ENCODE peak calls at places on chromosomes 11 and 22, in six cellular contexts. E is colonic mucosa, B is HAP-1, U is ascending aorta, W is heart right ventricle, P is cardiac muscle cell. A is an unnamed sample. For H3K27me3, the result is how much of the 10 kb centered on the place peaks cover.

GRCh38 chr11:72600557-72600956 is 73.7 kb downstream of the PDE2A start:
- DNase-seq in E (no peak), B (no peak), U (no peak), W (no peak), P (no peak), A (no peak)

GRCh38 chr11:119481021-119481666 is 58.2 kb upstream of the THY1 start:
- DNase-seq in E (peak), B (peak), U (peak), W (peak), P (peak), A (peak)

GRCh38 chr11:63858628-63859550 is 20.0 kb downstream of the MARK2 start:
- DNase-seq in E (peak), B (no peak), U (no peak), W (no peak), P (no peak), A (no peak)

GRCh38 chr22:26656896-26657851 is at the start of gene MIAT:
- DNase-seq in E (peak), B (peak), U (no peak), W (no peak), P (no peak), A (peak)

GRCh38 chr11:80083561-80083960 is 642.7 kb upstream of the TENM4 start:
- DNase-seq in E (no peak), B (no peak), U (no peak), W (no peak), P (peak), A (no peak)

GRCh38 chr11:554824-555499 is 5.6 kb downstream of the LMNTD2 start:
- DNase-seq in E (peak), B (peak), U (no peak), W (no peak), P (peak), A (peak)

GRCh38 chr11:110174645-110175310 is 81.6 kb downstream of the ZC3H12C start:
- DNase-seq in E (no peak), B (no peak), U (no peak), W (no peak), P (no peak), A (no peak)

GRCh38 chr11:68596231-68596630 is 88.1 kb upstream of the GAL start:
- DNase-seq in E (no peak), B (no peak), U (no peak), W (no peak), P (no peak), A (no peak)

GRCh38 chr22:35842954-35843353 is 125.3 kb downstream of the APOL5 start:
- DNase-seq in E (peak), B (peak), U (no peak), W (no peak), P (peak), A (no peak)

GRCh38 chr11:70046089-70046488 is 32.0 kb upstream of the ANO1 start:
- DNase-seq in E (peak), B (no peak), U (peak), W (no peak), P (no peak), A (no peak)

GRCh38 chr11:820655-821512 is 2.2 kb downstream of the PNPLA2 start:
- DNase-seq in E (peak), B (no peak), U (peak), W (peak), P (no peak), A (no peak)

GRCh38 chr11:122690801-122691649 is 35.5 kb downstream of the UBASH3B start:
- DNase-seq in E (no peak), B (no peak), U (no peak), W (peak), P (peak), A (peak)

GRCh38 chr11:75031224-75031753 is 42.6 kb downstream of the NEU3 start:
- DNase-seq in E (no peak), B (no peak), U (no peak), W (no peak), P (no peak), A (no peak)

DNA sequence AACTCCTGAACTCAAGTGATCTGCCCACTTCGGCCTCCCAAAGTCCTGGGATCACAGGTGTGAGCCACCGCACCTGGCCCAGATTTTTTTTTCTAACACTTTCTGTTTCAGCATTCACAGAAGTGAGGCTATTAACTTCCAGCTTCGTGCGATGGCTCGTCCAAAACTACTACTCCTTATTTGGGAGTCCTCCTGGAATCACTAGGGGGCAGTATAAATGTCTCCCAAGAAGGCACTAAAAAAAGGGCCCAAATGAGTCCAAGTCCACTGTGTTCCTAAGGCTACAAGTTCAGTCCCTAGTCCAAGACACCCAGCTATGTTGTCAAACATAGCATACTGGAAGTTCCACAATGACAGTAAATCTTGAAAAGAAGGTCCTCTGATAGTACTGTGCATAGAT is 63.2 kb upstream of the BIRC3 start:
- DNase-seq in E (no peak), B (peak), U (no peak), W (no peak), P (no peak), A (no peak)
- H3K27me3 ChIP-seq in E (under half), B (under half), U (under half), W (under half), P (under half), A (under half)

GRCh38 chr11:61404641-61405040 is 12.3 kb downstream of the TMEM216 start:
- DNase-seq in E (no peak), B (no peak), U (no peak), W (no peak), P (no peak), A (no peak)

GRCh38 chr11:61401558-61401957 is 9.2 kb downstream of the TMEM216 start:
- DNase-seq in E (no peak), B (no peak), U (no peak), W (no peak), P (no peak), A (no peak)

GRCh38 chr11:61411589-61411988 is 18.2 kb downstream of the CPSF7 start:
- DNase-seq in E (no peak), B (no peak), U (no peak), W (no peak), P (no peak), A (no peak)

GRCh38 chr11:61406067-61406466 is 13.7 kb downstream of the TMEM216 start:
- DNase-seq in E (no peak), B (no peak), U (no peak), W (no peak), P (no peak), A (no peak)

GRCh38 chr11:61406991-61407728 is 14.8 kb downstream of the TMEM216 start:
- DNase-seq in E (no peak), B (no peak), U (no peak), W (no peak), P (no peak), A (no peak)
- H3K27me3 ChIP-seq in E (under half), B (under half), U (under half), W (under half), P (under half), A (under half)

GRCh38 chr11:84430661-84431060 is 1144.5 kb upstream of the CCDC90B start:
- DNase-seq in E (no peak), B (no peak), U (no peak), W (no peak), P (no peak), A (no peak)
- H3K27me3 ChIP-seq in E (under half), B (under half), U (under half), W (under half), P (under half), A (under half)

GRCh38 chr11:44335052-44335894 is 25.3 kb upstream of the ALX4 start:
- DNase-seq in E (no peak), B (no peak), U (no peak), W (no peak), P (no peak), A (no peak)
- H3K27me3 ChIP-seq in E (under half), B (under half), U (under half), W (half or more), P (half or more), A (under half)

GRCh38 chr22:38442967-38443674 is 11.9 kb downstream of the KCNJ4 start:
- DNase-seq in E (no peak), B (no peak), U (no peak), W (peak), P (peak), A (no peak)

GRCh38 chr22:38446018-38446601 is 8.9 kb downstream of the KCNJ4 start:
- DNase-seq in E (no peak), B (no peak), U (no peak), W (no peak), P (no peak), A (no peak)

GRCh38 chr22:38441620-38442287 is 13.2 kb downstream of the KCNJ4 start:
- DNase-seq in E (no peak), B (no peak), U (no peak), W (no peak), P (no peak), A (no peak)

GRCh38 chr22:38443675-38444521 is 11.1 kb downstream of the KCNJ4 start:
- DNase-seq in E (no peak), B (no peak), U (no peak), W (no peak), P (no peak), A (no peak)

GRCh38 chr22:38444783-38445182 is 10.2 kb downstream of the KCNJ4 start:
- DNase-seq in E (no peak), B (no peak), U (no peak), W (no peak), P (no peak), A (no peak)
- H3K27me3 ChIP-seq in E (under half), B (under half), U (under half), W (half or more), P (under half), A (under half)

GRCh38 chr11:107592813-107593212 is 1.9 kb downstream of the ELMOD1 start:
- DNase-seq in E (no peak), B (no peak), U (no peak), W (no peak), P (no peak), A (no peak)
- H3K27me3 ChIP-seq in E (under half), B (under half), U (under half), W (half or more), P (half or more), A (under half)

DNA sequence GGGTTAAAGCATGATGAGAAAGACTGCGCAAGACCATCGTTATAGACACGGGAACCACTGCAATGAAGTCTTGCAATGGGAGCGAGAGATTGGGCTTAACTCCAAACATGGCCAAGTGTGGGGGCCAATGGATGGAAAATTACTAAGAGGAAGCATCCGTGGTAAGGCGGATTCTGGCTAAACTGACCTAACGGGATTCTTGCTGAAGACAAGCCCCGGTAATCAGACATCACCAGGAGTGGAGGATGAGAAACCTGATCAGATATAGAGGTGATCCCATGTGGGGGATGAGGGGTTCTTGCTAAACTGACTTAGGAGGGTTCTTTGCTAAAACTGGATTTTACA is 5.8 kb upstream of the SYNGR1 start:
- DNase-seq in E (no peak), B (no peak), U (no peak), W (no peak), P (no peak), A (no peak)
- H3K27me3 ChIP-seq in E (under half), B (under half), U (under half), W (under half), P (under half), A (under half)

DNA sequence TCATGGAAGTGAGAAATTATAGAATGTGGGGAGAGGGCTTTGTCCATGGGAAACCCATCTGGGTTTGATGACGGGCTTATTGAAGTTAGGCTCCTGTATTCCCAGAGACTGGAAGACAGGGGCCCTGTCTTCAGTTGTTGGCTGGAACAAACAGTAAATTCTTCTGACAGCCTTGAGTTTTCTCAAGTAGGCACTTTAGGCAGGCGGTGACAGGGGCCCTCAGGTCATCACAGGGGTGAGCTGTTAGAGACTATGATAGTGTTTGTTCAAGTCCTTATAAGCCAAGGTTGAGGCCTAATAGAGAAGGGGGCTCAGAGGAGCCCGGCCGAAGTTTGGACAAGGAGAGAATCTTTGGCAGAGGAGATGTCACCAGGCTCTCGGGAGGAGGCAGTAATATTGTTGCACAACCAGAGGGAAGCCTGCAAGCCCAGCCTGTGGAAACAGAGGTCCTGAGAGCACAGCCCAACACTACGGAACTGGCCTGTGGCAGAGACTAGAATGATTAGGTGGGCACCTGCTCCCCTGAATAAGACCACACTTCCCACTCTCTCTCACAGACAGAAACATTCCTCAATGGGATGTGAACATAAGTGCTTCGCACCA is 20.2 kb upstream of the IL17RA start:
- DNase-seq in E (no peak), B (no peak), U (no peak), W (no peak), P (peak), A (no peak)
- H3K27me3 ChIP-seq in E (under half), B (under half), U (under half), W (under half), P (under half), A (under half)